ENCODE peak calls at places on chromosomes 5 and 9, in four cellular contexts. T is K562, P is GM12878, N is HepG2. L is an unnamed sample.

GRCh38 chr5:14183187-14183939 is 40.2 kb downstream of the TRIO start:
- DNase-seq in T (no peak), P (no peak), N (no peak), L (no peak)

GRCh38 chr9:90099262-90099982 is 494.6 kb downstream of the GADD45G start:
- DNase-seq in T (no peak), P (no peak), N (peak; percentile 12), L (peak; percentile 43)

GRCh38 chr9:133665096-133665495 is 28.9 kb downstream of the DBH start:
- DNase-seq in T (no peak), P (no peak), N (no peak), L (no peak)

GRCh38 chr5:125685771-125686170 is 737.4 kb upstream of the GRAMD2B start:
- DNase-seq in T (no peak), P (no peak), N (no peak), L (no peak)

GRCh38 chr9:101333923-101334702 is 50.7 kb downstream of the BAAT start:
- DNase-seq in T (no peak), P (no peak), N (no peak), L (no peak)

GRCh38 chr9:18906656-18907395 is 126.2 kb downstream of the SAXO1 start:
- DNase-seq in T (no peak), P (no peak), N (no peak), L (no peak)

GRCh38 chr5:7754997-7755596 is 95.8 kb downstream of the CFAP90 start:
- DNase-seq in T (peak; percentile 78), P (no peak), N (peak; percentile 11), L (peak; percentile 66)

GRCh38 chr9:127308559-127309429 is 44.2 kb downstream of the GARNL3 start:
- DNase-seq in T (no peak), P (no peak), N (peak; percentile 53), L (peak; percentile 42)

GRCh38 chr5:108989761-108990392 is 242.2 kb downstream of the FER start:
- DNase-seq in T (no peak), P (no peak), N (no peak), L (no peak)

GRCh38 chr9:127491516-127491915 is 40.2 kb downstream of the LRSAM1 start:
- DNase-seq in T (no peak), P (no peak), N (no peak), L (no peak)

GRCh38 chr5:157740211-157740610 is 3.3 kb upstream of the LSM11 start:
- DNase-seq in T (peak; percentile 24), P (no peak), N (peak; percentile 30), L (peak; percentile 27)

GRCh38 chr9:120435066-120435465 is 144.9 kb downstream of the CDK5RAP2 start:
- DNase-seq in T (no peak), P (no peak), N (no peak), L (no peak)

GRCh38 chr5:81202652-81203051 is 30.5 kb upstream of the CKMT2 start:
- DNase-seq in T (no peak), P (no peak), N (no peak), L (no peak)

GRCh38 chr9:87676976-87677775 is 48.7 kb upstream of the CTSL start:
- DNase-seq in T (no peak), P (no peak), N (no peak), L (no peak)

GRCh38 chr5:176597417-176598389 is 12.3 kb downstream of the GPRIN1 start:
- DNase-seq in T (no peak), P (no peak), N (no peak), L (no peak)

GRCh38 chr5:32683125-32683524 is 28.0 kb upstream of the NPR3 start:
- DNase-seq in T (no peak), P (no peak), N (no peak), L (no peak)

GRCh38 chr5:111512026-111512405 is 319 bp downstream of the STARD4 start:
- DNase-seq in T (no peak), P (no peak), N (peak; percentile 18), L (no peak)

GRCh38 chr9:13939129-13939528 is 374.8 kb downstream of the NFIB start:
- DNase-seq in T (no peak), P (no peak), N (no peak), L (no peak)

GRCh38 chr5:115267617-115268016 is 4.9 kb upstream of the PGGT1B start:
- DNase-seq in T (no peak), P (no peak), N (no peak), L (no peak)

GRCh38 chr5:177405312-177405711 is 4.1 kb downstream of the F12 start:
- DNase-seq in T (no peak), P (no peak), N (no peak), L (no peak)

GRCh38 chr9:121122450-121123032 is 47.8 kb downstream of the CNTRL start:
- DNase-seq in T (no peak), P (peak; percentile 40), N (no peak), L (no peak)

GRCh38 chr9:91677822-91678221 is 254.2 kb upstream of the NFIL3 start:
- DNase-seq in T (no peak), P (no peak), N (no peak), L (peak; percentile 54)

GRCh38 chr5:54148062-54148461 is 162.3 kb downstream of the ARL15 start:
- DNase-seq in T (no peak), P (no peak), N (no peak), L (peak; percentile 15)

DNA sequence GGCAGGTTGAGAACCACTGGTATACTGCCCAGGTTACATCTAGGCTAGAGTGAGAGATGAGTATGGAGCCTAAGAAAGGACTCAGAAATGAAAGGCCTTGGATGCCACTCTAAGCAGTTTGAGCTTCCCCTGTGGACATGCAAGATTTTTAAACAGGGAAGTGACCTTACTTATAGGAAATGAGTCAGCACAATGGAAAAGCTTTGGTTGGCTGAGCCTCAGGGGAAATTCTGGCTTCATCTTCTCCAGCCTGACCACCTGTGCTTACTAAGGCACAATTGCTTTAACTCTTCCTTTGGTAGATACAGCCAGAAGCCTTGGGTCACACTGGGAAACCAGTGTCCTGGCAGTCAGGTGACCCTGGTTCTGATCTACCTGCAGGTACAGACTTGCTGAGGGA is 380.2 kb upstream of the ZNF462 start:
- DNase-seq in T (no peak), P (no peak), N (no peak), L (no peak)
- TF ChIP-seq MXI1 in T (no peak), P (no peak), N (no peak), L (no peak)

GRCh38 chr5:167050568-167051214 is 1240.8 kb upstream of the WWC1 start:
- DNase-seq in T (no peak), P (no peak), N (no peak), L (no peak)
- TF ChIP-seq TAF1 in T (no peak), P (no peak), N (no peak), L (no peak)

GRCh38 chr9:88996046-88997005 is 5.1 kb downstream of the S1PR3 start:
- DNase-seq in T (no peak), P (no peak), N (no peak), L (no peak)

GRCh38 chr9:88998506-88998905 is 7.2 kb downstream of the S1PR3 start:
- DNase-seq in T (no peak), P (no peak), N (no peak), L (no peak)

GRCh38 chr9:88995627-88996026 is 4.4 kb downstream of the S1PR3 start:
- DNase-seq in T (no peak), P (no peak), N (no peak), L (no peak)

GRCh38 chr9:88998911-88999310 is 7.6 kb downstream of the S1PR3 start:
- DNase-seq in T (no peak), P (no peak), N (no peak), L (no peak)

GRCh38 chr9:88997646-88998045 is 6.4 kb downstream of the S1PR3 start:
- DNase-seq in T (no peak), P (no peak), N (no peak), L (peak; percentile 71)
- TF ChIP-seq MXI1 in T (no peak), P (no peak), N (no peak), L (peak; percentile 26)

DNA sequence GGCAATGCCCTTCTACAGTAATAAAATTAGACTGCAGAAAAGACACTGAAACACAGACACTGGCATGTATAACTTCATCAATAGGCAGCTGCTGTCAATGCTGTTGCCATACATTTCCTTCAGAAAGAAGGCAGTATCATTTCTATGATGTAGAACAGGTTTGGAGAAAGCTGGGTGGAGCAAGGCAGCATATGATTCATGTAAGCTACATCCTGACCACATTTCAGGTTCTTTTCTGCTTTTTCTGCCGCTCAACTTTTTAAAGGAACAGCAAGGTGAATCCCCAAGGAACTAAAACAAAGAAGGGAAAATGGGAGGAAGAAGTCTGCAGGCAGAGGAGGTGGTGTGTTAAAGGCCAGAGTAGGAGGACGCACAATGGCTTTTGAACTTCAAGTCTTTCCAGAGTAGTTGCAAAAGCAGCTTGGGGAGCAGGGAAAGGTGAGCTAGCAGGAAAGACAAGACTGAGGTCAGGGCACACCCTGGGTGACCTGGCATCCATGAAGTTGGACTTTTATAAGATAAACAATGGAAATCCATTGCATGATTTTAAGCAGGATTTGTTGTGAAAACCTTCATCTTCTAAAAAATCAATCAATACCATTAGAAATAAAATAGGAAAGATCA is 142.1 kb downstream of the MED10 start:
- DNase-seq in T (no peak), P (no peak), N (no peak), L (no peak)
- TF ChIP-seq TAF1 in T (no peak), P (no peak), N (no peak), L (no peak)

DNA sequence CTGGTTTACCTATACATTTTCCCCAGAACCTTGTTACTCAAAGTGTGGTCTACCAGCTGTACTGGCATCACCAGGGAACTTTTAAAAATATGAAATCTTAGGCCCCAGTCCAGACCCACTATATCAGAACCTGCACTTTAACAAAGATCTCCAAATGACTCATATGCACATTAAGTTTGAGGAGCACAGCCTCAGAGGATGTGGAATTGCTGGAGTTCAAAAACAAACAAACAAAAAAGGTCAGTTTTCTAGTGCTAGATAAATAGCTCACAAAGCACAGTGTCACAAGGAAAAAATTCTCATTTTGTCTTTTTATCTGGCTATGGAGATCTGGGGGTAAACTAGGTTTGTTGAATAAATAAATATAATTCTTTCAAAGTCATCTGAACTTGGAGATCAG is 68.9 kb upstream of the ANKRD55 start:
- DNase-seq in T (no peak), P (no peak), N (peak; percentile 17), L (no peak)
- TF ChIP-seq MXI1 in T (no peak), P (no peak), N (no peak), L (no peak)

GRCh38 chr5:76788362-76788761 is 30.5 kb upstream of the F2RL1 start:
- DNase-seq in T (no peak), P (no peak), N (peak; percentile 29), L (no peak)
- TF ChIP-seq TAF1 in T (no peak), P (no peak), N (no peak), L (no peak)

DNA sequence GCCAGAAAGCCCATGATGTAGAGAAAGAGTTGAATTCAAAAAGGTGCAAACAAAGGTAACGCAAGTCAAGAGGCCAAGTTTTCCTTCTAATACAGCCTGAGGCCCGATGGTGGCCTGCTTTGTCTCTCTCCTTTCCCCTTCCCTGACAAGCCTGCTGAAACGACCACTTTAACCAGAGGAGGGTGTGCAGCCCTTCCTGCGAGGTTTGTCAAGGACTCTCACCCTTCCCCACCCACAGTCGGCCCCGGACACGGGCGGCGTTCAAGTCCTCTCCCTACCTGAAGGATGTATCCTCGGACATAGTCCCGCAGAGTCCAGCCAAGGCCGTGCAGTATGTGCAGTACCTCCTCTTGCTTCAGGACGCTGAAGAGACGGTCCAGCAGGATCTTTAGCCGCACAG is 318.2 kb downstream of the BNC2 start:
- DNase-seq in T (no peak), P (no peak), N (no peak), L (no peak)
- TF ChIP-seq MXI1 in T (no peak), P (no peak), N (no peak), L (no peak)

GRCh38 chr9:27945386-27945785 is 372.1 kb upstream of the C9orf72 start:
- DNase-seq in T (no peak), P (no peak), N (no peak), L (no peak)
- TF ChIP-seq TAF1 in T (no peak), P (no peak), N (no peak), L (no peak)

L was measured in SK-N-SH.